ENCODE peak calls at places on chromosomes 2 and 18, in ten cellular contexts. A is GM12891; F is Peyer's patch; N is stimulated activated CD4-positive, alpha-beta T cell treated with anti-CD3 and anti-CD28 coated beads, Interleukin-15, amount 100 ng/mL, for 1 hour; Q is cardiac fibroblast; G is NCI-H2171; D is SK-N-DZ; P is glutamatergic neuron; S is CD8-positive, alpha-beta memory T cell; C is H1. O is an unnamed sample.

GRCh38 chr2:28810384-28811285 is at the start of gene SPDYA:
- DNase-seq in A (peak), F (peak), N (peak), Q (peak), G (peak), D (no peak), P (peak), S (peak), C (peak), O (peak)

GRCh38 chr18:55351980-55352714 is 235.8 kb downstream of the TCF4 start:
- DNase-seq in A (no peak), F (no peak), N (no peak), Q (no peak), G (no peak), D (no peak), P (no peak), S (no peak), C (no peak), O (peak)

GRCh38 chr2:46134531-46135229 is 162.5 kb upstream of the EPAS1 start:
- DNase-seq in A (no peak), F (no peak), N (no peak), Q (peak), G (peak), D (no peak), P (no peak), S (no peak), C (no peak), O (peak)

GRCh38 chr2:167924556-167924955 is 322.8 kb downstream of the STK39 start:
- DNase-seq in A (no peak), F (no peak), N (no peak), Q (no peak), G (peak), D (no peak), P (peak), S (no peak), C (no peak), O (no peak)

GRCh38 chr2:112683550-112684414 is 37.0 kb upstream of the NT5DC4 start:
- DNase-seq in A (no peak), F (peak), N (no peak), Q (no peak), G (no peak), D (peak), P (no peak), S (no peak), C (no peak), O (no peak)

GRCh38 chr2:121092095-121092494 is 192.9 kb downstream of the TFCP2L1 start:
- DNase-seq in A (no peak), F (no peak), N (no peak), Q (no peak), G (no peak), D (no peak), P (no peak), S (no peak), C (no peak), O (no peak)

GRCh38 chr2:99974275-99974674 is 168.1 kb downstream of the AFF3 start:
- DNase-seq in A (no peak), F (no peak), N (no peak), Q (no peak), G (peak), D (peak), P (no peak), S (no peak), C (no peak), O (no peak)

GRCh38 chr2:241519669-241520068 is 11.3 kb upstream of the STK25 start:
- DNase-seq in A (no peak), F (no peak), N (no peak), Q (no peak), G (no peak), D (peak), P (no peak), S (no peak), C (no peak), O (no peak)

GRCh38 chr18:22964722-22965121 is 31.6 kb downstream of the RBBP8 start:
- DNase-seq in A (no peak), F (no peak), N (no peak), Q (no peak), G (no peak), D (no peak), P (no peak), S (no peak), C (no peak), O (no peak)

GRCh38 chr2:217864960-217865359 is 137.8 kb downstream of the TNS1 start:
- DNase-seq in A (peak), F (no peak), N (no peak), Q (no peak), G (no peak), D (no peak), P (no peak), S (no peak), C (no peak), O (no peak)

GRCh38 chr2:128467321-128467901 is 148.7 kb upstream of the HS6ST1 start:
- DNase-seq in A (no peak), F (no peak), N (no peak), Q (no peak), G (no peak), D (no peak), P (no peak), S (no peak), C (no peak), O (no peak)

GRCh38 chr18:40956213-40956612 is 998.8 kb upstream of the PIK3C3 start:
- DNase-seq in A (no peak), F (no peak), N (no peak), Q (no peak), G (no peak), D (no peak), P (no peak), S (no peak), C (no peak), O (no peak)

GRCh38 chr18:28831476-28831875 is 654.5 kb upstream of the CDH2 start:
- DNase-seq in A (no peak), F (no peak), N (no peak), Q (no peak), G (no peak), D (no peak), P (no peak), S (no peak), C (no peak), O (no peak)

GRCh38 chr2:201120500-201120899 is 4.5 kb downstream of the CFLAR start:
- DNase-seq in A (no peak), F (no peak), N (no peak), Q (peak), G (no peak), D (no peak), P (no peak), S (no peak), C (no peak), O (no peak)

GRCh38 chr18:48208432-48208948 is 200.7 kb downstream of the ZBTB7C start:
- DNase-seq in A (no peak), F (no peak), N (no peak), Q (no peak), G (peak), D (no peak), P (no peak), S (no peak), C (no peak), O (no peak)

GRCh38 chr2:140256080-140256479 is 1475.9 kb upstream of the NXPH2 start:
- DNase-seq in A (no peak), F (no peak), N (no peak), Q (peak), G (no peak), D (no peak), P (no peak), S (no peak), C (no peak), O (peak)

GRCh38 chr2:44952143-44952805 is 10.8 kb downstream of the SIX3 start:
- DNase-seq in A (peak), F (no peak), N (no peak), Q (peak), G (peak), D (no peak), P (peak), S (no peak), C (no peak), O (peak)

GRCh38 chr18:38796762-38797161 is 1231.2 kb upstream of the CELF4 start:
- DNase-seq in A (no peak), F (no peak), N (no peak), Q (no peak), G (no peak), D (no peak), P (no peak), S (no peak), C (no peak), O (no peak)

GRCh38 chr2:227013881-227014280 is 150.1 kb downstream of the COL4A4 start:
- DNase-seq in A (no peak), F (no peak), N (no peak), Q (no peak), G (no peak), D (no peak), P (no peak), S (no peak), C (no peak), O (no peak)

GRCh38 chr2:54945401-54946219 is 104.6 kb downstream of the RTN4 start:
- DNase-seq in A (peak), F (peak), N (no peak), Q (peak), G (no peak), D (no peak), P (no peak), S (no peak), C (no peak), O (no peak)

GRCh38 chr18:54033087-54033486 is 191.4 kb downstream of the MBD2 start:
- DNase-seq in A (no peak), F (no peak), N (no peak), Q (no peak), G (no peak), D (no peak), P (no peak), S (no peak), C (no peak), O (no peak)

GRCh38 chr2:131121464-131121863 is 16.3 kb downstream of the PLEKHB2 start:
- DNase-seq in A (no peak), F (peak), N (no peak), Q (no peak), G (no peak), D (no peak), P (no peak), S (no peak), C (no peak), O (no peak)

GRCh38 chr2:10417551-10418335 is 30.4 kb downstream of the ODC1 start:
- DNase-seq in A (no peak), F (no peak), N (no peak), Q (no peak), G (no peak), D (no peak), P (no peak), S (no peak), C (no peak), O (no peak)

GRCh38 chr2:50491541-50492114 is 540.3 kb downstream of the NRXN1 start:
- DNase-seq in A (no peak), F (peak), N (no peak), Q (peak), G (no peak), D (peak), P (peak), S (no peak), C (no peak), O (peak)

GRCh38 chr2:42856106-42856860 is 63.9 kb upstream of the HAAO start:
- DNase-seq in A (no peak), F (no peak), N (no peak), Q (no peak), G (no peak), D (no peak), P (no peak), S (no peak), C (no peak), O (no peak)

GRCh38 chr2:29039718-29040480 is 34.4 kb downstream of the PCARE start:
- DNase-seq in A (no peak), F (no peak), N (no peak), Q (peak), G (no peak), D (no peak), P (no peak), S (no peak), C (no peak), O (no peak)

GRCh38 chr2:106020821-106021316 is 173.2 kb downstream of the UXS1 start:
- DNase-seq in A (no peak), F (no peak), N (no peak), Q (peak), G (peak), D (no peak), P (no peak), S (no peak), C (no peak), O (peak)

GRCh38 chr2:106030287-106031268 is 163.5 kb downstream of the UXS1 start:
- DNase-seq in A (no peak), F (peak), N (peak), Q (peak), G (no peak), D (peak), P (no peak), S (no peak), C (no peak), O (no peak)

GRCh38 chr2:120909102-120909501 is 173.4 kb downstream of the GLI2 start:
- DNase-seq in A (no peak), F (no peak), N (no peak), Q (no peak), G (no peak), D (no peak), P (no peak), S (no peak), C (no peak), O (no peak)

GRCh38 chr18:74980669-74981068 is 228.3 kb downstream of the PTGR3 start:
- DNase-seq in A (no peak), F (no peak), N (no peak), Q (no peak), G (no peak), D (no peak), P (no peak), S (no peak), C (no peak), O (no peak)

GRCh38 chr18:48442761-48443160 is 33.6 kb upstream of the ZBTB7C start:
- DNase-seq in A (no peak), F (no peak), N (no peak), Q (no peak), G (no peak), D (no peak), P (no peak), S (no peak), C (no peak), O (no peak)

GRCh38 chr2:197673606-197674005 is 1.8 kb downstream of the RFTN2 start:
- DNase-seq in A (no peak), F (no peak), N (no peak), Q (no peak), G (no peak), D (no peak), P (no peak), S (no peak), C (no peak), O (no peak)

GRCh38 chr2:66457545-66457944 is 22.6 kb downstream of the MEIS1 start:
- DNase-seq in A (no peak), F (no peak), N (no peak), Q (no peak), G (no peak), D (no peak), P (no peak), S (no peak), C (no peak), O (no peak)

O was measured in A673.